ENCODE peak calls at places on chromosomes 16 and 17, in seven cellular contexts. Q is left colon, N is RWPE1, F is thoracic aorta, J is AG09319, S is GM18507, D is A172. U is an unnamed sample.

GRCh38 chr17:64183815-64184397 is 54.0 kb upstream of the ERN1 start:
- DNase-seq in J (no peak), N (no peak), F (no peak), Q (no peak), D (peak; percentile 75), S (no peak), U (no peak)

GRCh38 chr17:53516643-53517042 is 306.1 kb upstream of the KIF2B start:
- DNase-seq in S (no peak), Q (no peak), D (peak; percentile 19), J (no peak), N (no peak), F (no peak), U (no peak)

GRCh38 chr16:24973771-24974461 is 41.3 kb downstream of the ARHGAP17 start:
- DNase-seq in Q (no peak), S (no peak), D (no peak), F (no peak), N (no peak), J (no peak), U (no peak)

GRCh38 chr17:43868236-43868994 is 21.4 kb downstream of the CD300LG start:
- DNase-seq in D (no peak), J (no peak), N (no peak), F (no peak), S (no peak), Q (no peak), U (no peak)

GRCh38 chr17:60720763-60721531 is 43.3 kb downstream of the BCAS3 start:
- DNase-seq in D (peak; percentile 44), S (peak; percentile 32), Q (peak; percentile 12), J (peak; percentile 51), N (peak; percentile 46), F (no peak), U (peak; percentile 62)

GRCh38 chr16:89544113-89544512 is 16.4 kb upstream of the RPL13 start:
- DNase-seq in D (no peak), S (no peak), J (no peak), F (no peak), N (no peak), Q (no peak), U (no peak)

GRCh38 chr17:67717624-67718324 is at the start of gene NOL11:
- DNase-seq in S (peak; percentile 97), D (peak; percentile 96), Q (peak; percentile 99), N (peak; percentile 98), F (peak; percentile 94), J (peak; percentile 97), U (peak; percentile 99)

GRCh38 chr16:23401142-23401541 is 51.8 kb downstream of the COG7 start:
- DNase-seq in F (no peak), J (no peak), Q (no peak), N (no peak), S (no peak), D (no peak), U (no peak)

U was measured in natural killer cell treated with Interleukin-12 subunit alpha and Interleukin-12 subunit beta and Interleukin-15 and Interleukin-18, amount 100 ng/mL, for 72 hours.